ENCODE peak calls at places on chromosomes 16 and 17, in nine cellular contexts. Y is right lobe of liver, B is left ventricle myocardium inferior, C is pons, I is ovary, M is HTR-8/SVneo, P is NCI-H1930, H is mucosa of descending colon, G is RCC 7860. Q is an unnamed sample.

GRCh38 chr16:24009060-24009459 is 173.3 kb downstream of the PRKCB start:
- DNase-seq in Y (no peak), B (no peak), C (no peak), I (no peak), M (no peak), P (no peak), H (no peak), G (no peak), Q (no peak)

GRCh38 chr17:72104164-72104862 is 16.5 kb upstream of the SOX9 start:
- DNase-seq in Y (no peak), B (peak), C (peak), I (no peak), M (no peak), P (no peak), H (no peak), G (no peak), Q (peak)

GRCh38 chr17:80254396-80255241 is 6.0 kb upstream of the RNF213 start:
- DNase-seq in Y (no peak), B (no peak), C (no peak), I (no peak), M (peak), P (no peak), H (peak), G (peak), Q (no peak)

GRCh38 chr16:85750827-85751641 is at the start of gene C16orf74:
- DNase-seq in Y (peak), B (peak), C (no peak), I (peak), M (peak), P (peak), H (peak), G (peak), Q (peak)

GRCh38 chr16:91484-91883 is 13.5 kb downstream of the MPG start:
- DNase-seq in Y (no peak), B (peak), C (peak), I (no peak), M (no peak), P (no peak), H (no peak), G (no peak), Q (no peak)

GRCh38 chr16:82082543-82083244 is 47.6 kb downstream of the HSD17B2 start:
- DNase-seq in Y (no peak), B (no peak), C (no peak), I (no peak), M (peak), P (no peak), H (no peak), G (no peak), Q (no peak)

GRCh38 chr16:29877266-29877961 is 14.4 kb upstream of the CDIPT start:
- DNase-seq in Y (no peak), B (no peak), C (no peak), I (no peak), M (no peak), P (no peak), H (no peak), G (no peak), Q (no peak)

GRCh38 chr17:1563786-1564613 is 1.4 kb upstream of the PITPNA start:
- DNase-seq in Y (no peak), B (no peak), C (no peak), I (peak), M (no peak), P (no peak), H (no peak), G (no peak), Q (no peak)

GRCh38 chr17:9274119-9274445 is 252.8 kb downstream of the NTN1 start:
- DNase-seq in Y (no peak), B (no peak), C (no peak), I (no peak), M (no peak), P (no peak), H (no peak), G (no peak), Q (no peak)

GRCh38 chr16:83253526-83253925 is 554.3 kb upstream of the HSBP1 start:
- DNase-seq in Y (no peak), B (no peak), C (no peak), I (no peak), M (no peak), P (no peak), H (no peak), G (no peak), Q (no peak)

GRCh38 chr17:47179141-47179540 is 10.0 kb downstream of the CDC27 start:
- DNase-seq in Y (no peak), B (no peak), C (no peak), I (no peak), M (no peak), P (no peak), H (no peak), G (no peak), Q (no peak)

GRCh38 chr16:72858611-72859493 is 189.1 kb downstream of the ZFHX3 start:
- DNase-seq in Y (no peak), B (no peak), C (no peak), I (no peak), M (no peak), P (no peak), H (no peak), G (no peak), Q (no peak)

GRCh38 chr17:8870406-8871040 is 3.0 kb upstream of the PIK3R6 start:
- DNase-seq in Y (no peak), B (no peak), C (no peak), I (no peak), M (no peak), P (no peak), H (no peak), G (no peak), Q (no peak)

GRCh38 chr17:45310380-45311324 is 6.2 kb downstream of the MAP3K14 start:
- DNase-seq in Y (peak), B (peak), C (peak), I (no peak), M (no peak), P (no peak), H (peak), G (no peak), Q (peak)

GRCh38 chr16:21570676-21571017 is 28.7 kb upstream of the METTL9 start:
- DNase-seq in Y (no peak), B (no peak), C (no peak), I (no peak), M (no peak), P (no peak), H (no peak), G (no peak), Q (no peak)

GRCh38 chr17:79443026-79443425 is 167.8 kb downstream of the RBFOX3 start:
- DNase-seq in Y (no peak), B (no peak), C (no peak), I (no peak), M (no peak), P (no peak), H (no peak), G (no peak), Q (no peak)

GRCh38 chr16:85888405-85889331 is 10.3 kb upstream of the IRF8 start:
- DNase-seq in Y (no peak), B (no peak), C (no peak), I (no peak), M (peak), P (no peak), H (no peak), G (peak), Q (no peak)

GRCh38 chr17:74798239-74798707 is 22.1 kb upstream of the NAT9 start:
- DNase-seq in Y (no peak), B (no peak), C (no peak), I (no peak), M (no peak), P (no peak), H (no peak), G (peak), Q (no peak)

GRCh38 chr17:27524594-27524993 is 68.3 kb downstream of the KSR1 start:
- DNase-seq in Y (no peak), B (no peak), C (no peak), I (no peak), M (no peak), P (no peak), H (no peak), G (no peak), Q (no peak)

GRCh38 chr17:63843387-63844292 is 1.2 kb upstream of the SMARCD2 start:
- DNase-seq in Y (no peak), B (peak), C (peak), I (peak), M (no peak), P (no peak), H (peak), G (peak), Q (peak)

GRCh38 chr17:1703063-1703462 is 7.1 kb downstream of the TLCD2 start:
- DNase-seq in Y (no peak), B (no peak), C (no peak), I (no peak), M (no peak), P (no peak), H (no peak), G (no peak), Q (no peak)

GRCh38 chr17:81567191-81567590 is 15.0 kb upstream of the FAAP100 start:
- DNase-seq in Y (no peak), B (no peak), C (no peak), I (no peak), M (no peak), P (no peak), H (no peak), G (no peak), Q (no peak)

GRCh38 chr17:4483012-4483840 is 15.5 kb upstream of the SPNS2 start:
- DNase-seq in Y (peak), B (no peak), C (no peak), I (no peak), M (no peak), P (no peak), H (peak), G (peak), Q (no peak)

GRCh38 chr17:28912281-28912937 is 9.5 kb upstream of the DHRS13 start:
- DNase-seq in Y (peak), B (no peak), C (no peak), I (no peak), M (no peak), P (no peak), H (peak), G (no peak), Q (no peak)

GRCh38 chr16:9854665-9855064 is 327.6 kb downstream of the GRIN2A start:
- DNase-seq in Y (no peak), B (no peak), C (no peak), I (no peak), M (no peak), P (no peak), H (no peak), G (no peak), Q (peak)

GRCh38 chr17:31309525-31309924 is 4.3 kb downstream of the EVI2B start:
- DNase-seq in Y (no peak), B (no peak), C (peak), I (no peak), M (no peak), P (no peak), H (no peak), G (no peak), Q (no peak)

GRCh38 chr16:46651305-46651704 is 30.1 kb upstream of the SHCBP1 start:
- DNase-seq in Y (no peak), B (no peak), C (no peak), I (no peak), M (no peak), P (no peak), H (no peak), G (no peak), Q (no peak)

GRCh38 chr17:28711723-28712036 is at the start of gene PROCA1:
- DNase-seq in Y (no peak), B (no peak), C (no peak), I (peak), M (no peak), P (peak), H (no peak), G (no peak), Q (no peak)

GRCh38 chr17:76382305-76382802 is 2.1 kb upstream of the SPHK1 start:
- DNase-seq in Y (no peak), B (no peak), C (no peak), I (no peak), M (peak), P (no peak), H (peak), G (no peak), Q (peak)

GRCh38 chr17:76558210-76559095 is 18.6 kb downstream of the PRCD start:
- DNase-seq in Y (no peak), B (no peak), C (peak), I (no peak), M (no peak), P (no peak), H (no peak), G (peak), Q (no peak)

GRCh38 chr16:51243836-51244483 is 92.9 kb upstream of the SALL1 start:
- DNase-seq in Y (peak), B (no peak), C (no peak), I (no peak), M (no peak), P (no peak), H (no peak), G (no peak), Q (no peak)

GRCh38 chr17:7144203-7144602 is 29.6 kb upstream of the ASGR2 start:
- DNase-seq in Y (no peak), B (no peak), C (no peak), I (no peak), M (no peak), P (no peak), H (no peak), G (no peak), Q (no peak)

GRCh38 chr16:66278604-66279262 is 87.8 kb upstream of the CDH5 start:
- DNase-seq in Y (no peak), B (no peak), C (no peak), I (no peak), M (no peak), P (no peak), H (no peak), G (no peak), Q (no peak)

GRCh38 chr16:88451586-88452484 is 1.2 kb upstream of the ZFPM1 start:
- DNase-seq in Y (no peak), B (no peak), C (no peak), I (peak), M (no peak), P (no peak), H (no peak), G (no peak), Q (no peak)

GRCh38 chr17:9519873-9520272 is 55.7 kb downstream of the STX8 start:
- DNase-seq in Y (no peak), B (no peak), C (no peak), I (no peak), M (no peak), P (no peak), H (no peak), G (no peak), Q (no peak)

GRCh38 chr16:12903325-12904040 is 2.1 kb downstream of the SHISA9 start:
- DNase-seq in Y (no peak), B (no peak), C (no peak), I (no peak), M (no peak), P (no peak), H (no peak), G (no peak), Q (no peak)

GRCh38 chr17:50521517-50521916 is 11.0 kb upstream of the EPN3 start:
- DNase-seq in Y (no peak), B (no peak), C (no peak), I (no peak), M (no peak), P (no peak), H (no peak), G (no peak), Q (no peak)

GRCh38 chr17:76796081-76796480 is 58.2 kb downstream of the MFSD11 start:
- DNase-seq in Y (no peak), B (no peak), C (no peak), I (no peak), M (no peak), P (no peak), H (no peak), G (no peak), Q (no peak)

GRCh38 chr17:42566873-42567573 is at the start of gene MLX:
- DNase-seq in Y (peak), B (peak), C (peak), I (peak), M (peak), P (peak), H (peak), G (peak), Q (peak)

Q was measured in Right ventricle myocardium superior.